ENCODE peak calls at places on chromosomes 2 and 18, in ten cellular contexts. B is left ventricle myocardium inferior; G is nephron progenitor cell; J is stromal cell of bone marrow; P is activated CD8-positive, alpha-beta memory T cell treated with anti-CD3 and anti-CD28 coated beads, Interleukin-2, amount 50 U/mL, for 48 hours; I is stimulated activated CD8-positive, alpha-beta memory T cell treated with anti-CD3 and anti-CD28 coated beads, Interleukin-4, amount 100 ng/mL, for 1 hour; V is activated T-cell treated with anti-CD3 and anti-CD28 coated beads, Interleukin-2, amount 50 U/mL, for 1 hour; F is GM03348; N is Peyer's patch; U is LoVo. L is an unnamed sample.

GRCh38 chr2:3651686-3652516 is 6.1 kb upstream of the ALLC start:
- DNase-seq in J (no peak), I (peak), P (peak), F (peak), V (peak), U (no peak), N (peak), G (peak), B (no peak), L (no peak)

GRCh38 chr2:102789349-102790085 is 27.7 kb downstream of the TMEM182 start:
- DNase-seq in G (no peak), B (no peak), I (no peak), U (no peak), F (no peak), P (no peak), N (no peak), J (no peak), V (no peak), L (no peak)

GRCh38 chr2:145845923-145846322 is 1326.0 kb upstream of the ZEB2 start:
- DNase-seq in N (no peak), I (no peak), F (no peak), B (no peak), V (no peak), U (no peak), G (no peak), J (no peak), P (no peak), L (no peak)

GRCh38 chr2:197311521-197312033 is 997 bp upstream of the ANKRD44 start:
- DNase-seq in G (no peak), I (no peak), V (no peak), F (peak), J (no peak), P (no peak), B (no peak), U (no peak), N (no peak), L (no peak)

GRCh38 chr2:189633392-189633811 is 27.9 kb upstream of the ASNSD1 start:
- DNase-seq in I (no peak), N (no peak), P (no peak), U (no peak), J (no peak), B (no peak), F (no peak), V (no peak), G (no peak), L (no peak)

GRCh38 chr2:3176869-3177255 is 200.8 kb downstream of the EIPR1 start:
- DNase-seq in N (no peak), F (no peak), I (no peak), J (no peak), G (no peak), U (no peak), B (no peak), P (no peak), V (no peak), L (peak)

GRCh38 chr2:176111891-176112374 is 4.6 kb upstream of the HOXD10 start:
- DNase-seq in U (no peak), J (no peak), F (no peak), N (peak), G (no peak), P (no peak), B (no peak), I (no peak), V (no peak), L (no peak)

GRCh38 chr2:176132397-176133086 is 3.0 kb downstream of the HOXD8 start:
- DNase-seq in U (no peak), J (no peak), G (no peak), P (peak), V (no peak), N (no peak), B (no peak), I (no peak), F (peak), L (peak)

GRCh38 chr2:101145406-101145805 is 5.8 kb downstream of the TBC1D8 start:
- DNase-seq in G (no peak), B (no peak), I (no peak), N (no peak), F (no peak), U (peak), J (no peak), P (no peak), V (no peak), L (no peak)

GRCh38 chr2:34838408-34838807 is 1239.3 kb upstream of the FAM98A start:
- DNase-seq in G (no peak), I (no peak), P (no peak), N (no peak), U (no peak), B (no peak), J (no peak), F (no peak), V (no peak), L (no peak)

GRCh38 chr2:220071716-220072115 is 444.3 kb downstream of the SLC4A3 start:
- DNase-seq in N (no peak), G (no peak), I (no peak), F (no peak), J (no peak), P (no peak), V (no peak), U (no peak), B (no peak), L (no peak)

GRCh38 chr2:227817940-227818568 is 4.4 kb downstream of the CCL20 start:
- DNase-seq in J (peak), B (peak), I (peak), N (peak), F (peak), G (no peak), U (peak), V (peak), P (peak), L (peak)

GRCh38 chr18:41462946-41463345 is 492.1 kb upstream of the PIK3C3 start:
- DNase-seq in U (no peak), N (no peak), I (no peak), J (no peak), V (no peak), P (no peak), B (no peak), F (no peak), G (no peak), L (no peak)

GRCh38 chr18:68083131-68083530 is 566.6 kb upstream of the DSEL start:
- DNase-seq in U (no peak), J (peak), P (no peak), B (no peak), N (no peak), I (no peak), V (no peak), G (no peak), F (peak), L (no peak)

GRCh38 chr2:127740665-127741287 is 39.5 kb downstream of the SFT2D3 start:
- DNase-seq in B (no peak), J (no peak), G (no peak), N (no peak), I (no peak), V (no peak), P (no peak), F (no peak), U (no peak), L (no peak)

GRCh38 chr2:42791606-42792005 is 777 bp downstream of the HAAO start:
- DNase-seq in U (no peak), P (no peak), B (no peak), J (no peak), G (no peak), F (no peak), N (peak), V (no peak), I (no peak), L (no peak)

GRCh38 chr18:36284671-36285295 is 12.7 kb upstream of the FHOD3 start:
- DNase-seq in V (no peak), F (peak), P (no peak), I (peak), U (peak), N (peak), G (peak), J (peak), B (no peak), L (no peak)

GRCh38 chr2:230787101-230787500 is 74.5 kb downstream of the CAB39 start:
- DNase-seq in U (no peak), J (no peak), B (no peak), F (no peak), V (no peak), G (no peak), N (no peak), I (no peak), P (no peak), L (no peak)

GRCh38 chr2:129464036-129464435 is 515.4 kb upstream of the RAB6C start:
- DNase-seq in F (no peak), U (no peak), J (no peak), N (no peak), V (no peak), B (no peak), G (no peak), P (no peak), I (no peak), L (no peak)

GRCh38 chr2:151162185-151162584 is 99.5 kb downstream of the RBM43 start:
- DNase-seq in I (no peak), V (no peak), J (peak), F (peak), B (no peak), U (no peak), N (no peak), P (no peak), G (no peak), L (no peak)

GRCh38 chr2:148554459-148555247 is 89.9 kb upstream of the EPC2 start:
- DNase-seq in I (no peak), B (no peak), U (no peak), V (no peak), J (no peak), G (no peak), P (no peak), F (no peak), N (no peak), L (no peak)

GRCh38 chr2:68889500-68889899 is 18.3 kb upstream of the BMP10 start:
- DNase-seq in V (no peak), P (no peak), F (no peak), J (no peak), I (no peak), B (no peak), N (no peak), U (peak), G (no peak), L (no peak)

GRCh38 chr2:66242099-66242498 is 192.8 kb upstream of the MEIS1 start:
- DNase-seq in J (no peak), G (no peak), U (no peak), N (no peak), I (no peak), P (no peak), V (no peak), F (no peak), B (no peak), L (no peak)

GRCh38 chr18:47595816-47596501 is 334.5 kb downstream of the SMAD2 start:
- DNase-seq in I (no peak), N (peak), J (no peak), F (no peak), G (no peak), B (no peak), V (no peak), U (no peak), P (peak), L (no peak)

GRCh38 chr2:224166661-224167060 is 127.6 kb upstream of the SERPINE2 start:
- DNase-seq in I (no peak), G (no peak), U (no peak), P (no peak), B (no peak), J (no peak), N (no peak), F (peak), V (no peak), L (no peak)

GRCh38 chr2:120445431-120446143 is 99.7 kb downstream of the INHBB start:
- DNase-seq in B (no peak), G (peak), P (no peak), F (no peak), J (no peak), U (no peak), V (no peak), I (no peak), N (no peak), L (peak)

GRCh38 chr18:13435596-13436333 is 217.2 kb downstream of the LDLRAD4 start:
- DNase-seq in P (no peak), N (no peak), B (no peak), G (no peak), V (peak), U (peak), F (peak), I (no peak), J (peak), L (no peak)

GRCh38 chr18:36035253-36035652 is 32.1 kb downstream of the RPRD1A start:
- DNase-seq in B (no peak), N (no peak), U (no peak), P (no peak), V (no peak), G (no peak), I (no peak), J (no peak), F (peak), L (no peak)

GRCh38 chr2:229387815-229388214 is 116.7 kb upstream of the PID1 start:
- DNase-seq in N (no peak), B (no peak), G (no peak), F (peak), J (no peak), V (no peak), P (no peak), I (no peak), U (no peak), L (no peak)

GRCh38 chr18:24695168-24695567 is 234.7 kb downstream of the HRH4 start:
- DNase-seq in N (no peak), J (no peak), B (no peak), P (no peak), V (no peak), U (no peak), I (no peak), F (no peak), G (no peak), L (no peak)

GRCh38 chr18:80109676-80110078 is 615 bp downstream of the ADNP2 start:
- DNase-seq in U (peak), G (peak), B (peak), P (peak), F (peak), V (no peak), N (peak), J (peak), I (no peak), L (no peak)

GRCh38 chr2:240255811-240256703 is 115.6 kb upstream of the OTOS start:
- DNase-seq in P (no peak), V (no peak), G (peak), I (no peak), B (no peak), N (no peak), J (no peak), F (peak), U (peak), L (peak)

GRCh38 chr2:75994759-75995158 is 284.0 kb upstream of the GCFC2 start:
- DNase-seq in P (no peak), V (no peak), N (no peak), F (no peak), B (no peak), I (no peak), U (no peak), J (no peak), G (no peak), L (no peak)

GRCh38 chr2:239355724-239356123 is 45.1 kb downstream of the HDAC4 start:
- DNase-seq in P (no peak), G (no peak), F (no peak), I (no peak), J (no peak), V (no peak), U (no peak), B (no peak), N (no peak), L (no peak)

GRCh38 chr2:127661072-127661618 is 14.2 kb downstream of the LIMS2 start:
- DNase-seq in P (no peak), V (no peak), U (no peak), J (no peak), F (no peak), G (no peak), N (no peak), I (no peak), B (no peak), L (no peak)